ENCODE peak calls at places on chromosome 3, in four cellular contexts. P, B, Q and N are unnamed samples.

GRCh38 chr3:122021811-122022401 is at the start of gene ILDR1:
- DNase-seq in P (no peak), B (no peak), Q (peak; percentile 63), N (peak; percentile 41)

GRCh38 chr3:13146643-13147143 is 73.5 kb upstream of the IQSEC1 start:
- DNase-seq in P (no peak), B (no peak), Q (no peak), N (no peak)

GRCh38 chr3:66823010-66823399 is 175.1 kb upstream of the KBTBD8 start:
- DNase-seq in P (no peak), B (no peak), Q (no peak), N (no peak)

GRCh38 chr3:177932750-177933660 is 603.2 kb upstream of the KCNMB2 start:
- DNase-seq in Q (no peak), P (no peak), B (no peak), N (no peak)

GRCh38 chr3:95442766-95443165 is 1371.6 kb upstream of the EPHA6 start:
- DNase-seq in B (no peak), P (no peak), Q (no peak), N (no peak)

GRCh38 chr3:61901986-61902385 is 340.6 kb downstream of the PTPRG start:
- DNase-seq in Q (no peak), P (no peak), B (no peak), N (no peak)

GRCh38 chr3:188241883-188242282 is 87.9 kb downstream of the LPP start:
- DNase-seq in P (no peak), B (no peak), Q (no peak), N (no peak)

GRCh38 chr3:84965141-84965540 is 6.4 kb downstream of the CADM2 start:
- DNase-seq in Q (no peak), P (no peak), B (no peak), N (peak; percentile 27)

GRCh38 chr3:8576841-8577553 is 67.6 kb downstream of the SSUH2 start:
- DNase-seq in B (no peak), Q (no peak), P (no peak), N (no peak)